ENCODE peak calls at places on chromosomes 3 and 15, in ten cellular contexts. V is central memory CD4-positive, alpha-beta T cell; U is LHCN-M2; I is midbrain; G is astrocyte of the cerebellum; W is D341Med; Z is CD4-positive, CD25-positive, alpha-beta regulatory T cell; Y is naive thymus-derived CD4-positive, alpha-beta T cell; X is ACHN; Q is M059J. J is an unnamed sample.

GRCh38 chr3:150300376-150300775 is 107.7 kb upstream of the TSC22D2 start:
- DNase-seq in V (no peak), U (no peak), I (no peak), G (no peak), W (no peak), Z (no peak), Y (no peak), X (no peak), Q (peak), J (no peak)

GRCh38 chr3:185401319-185401955 is 38.5 kb downstream of the MAP3K13 start:
- DNase-seq in V (no peak), U (peak), I (no peak), G (peak), W (peak), Z (no peak), Y (no peak), X (no peak), Q (peak), J (no peak)

GRCh38 chr3:88151358-88151757 is 1.6 kb downstream of the C3orf38 start:
- DNase-seq in V (peak), U (peak), I (no peak), G (no peak), W (no peak), Z (no peak), Y (no peak), X (no peak), Q (peak), J (no peak)

GRCh38 chr3:161345023-161345422 is 26.3 kb downstream of the SPTSSB start:
- DNase-seq in V (no peak), U (no peak), I (no peak), G (no peak), W (no peak), Z (no peak), Y (no peak), X (no peak), Q (no peak), J (no peak)

GRCh38 chr15:44726568-44727461 is 9.5 kb upstream of the TRIM69 start:
- DNase-seq in V (peak), U (peak), I (no peak), G (peak), W (no peak), Z (peak), Y (peak), X (peak), Q (peak), J (no peak)

GRCh38 chr3:113293348-113293747 is 82.0 kb downstream of the BOC start:
- DNase-seq in V (no peak), U (no peak), I (no peak), G (no peak), W (no peak), Z (no peak), Y (no peak), X (no peak), Q (no peak), J (no peak)

GRCh38 chr3:196867155-196867506 is 589 bp upstream of the SENP5 start:
- DNase-seq in V (no peak), U (no peak), I (no peak), G (no peak), W (no peak), Z (no peak), Y (no peak), X (no peak), Q (no peak), J (no peak)

GRCh38 chr3:122493296-122493695 is 21.4 kb downstream of the KPNA1 start:
- DNase-seq in V (no peak), U (peak), I (no peak), G (peak), W (no peak), Z (no peak), Y (no peak), X (no peak), Q (peak), J (no peak)

GRCh38 chr3:182242563-182242962 is 530.8 kb downstream of the SOX2 start:
- DNase-seq in V (no peak), U (no peak), I (no peak), G (no peak), W (no peak), Z (no peak), Y (no peak), X (no peak), Q (no peak), J (no peak)

GRCh38 chr3:150635526-150635925 is 32.4 kb downstream of the SELENOT start:
- DNase-seq in V (peak), U (no peak), I (no peak), G (no peak), W (no peak), Z (peak), Y (no peak), X (no peak), Q (peak), J (no peak)